ENCODE peak calls at places on chromosomes 11 and 22, in nine cellular contexts. I, G, O, K, M, R, N, H and Y are unnamed samples.

GRCh38 chr11:77470971-77471370 is 2.9 kb downstream of the PAK1 start:
- DNase-seq in K (no peak), G (no peak), N (no peak), M (no peak), O (no peak), I (no peak), H (no peak), R (no peak), Y (no peak)

GRCh38 chr11:102891736-102892135 is 17.0 kb upstream of the MMP12 start:
- DNase-seq in K (no peak), N (no peak), H (no peak), R (no peak), M (no peak), O (no peak), I (no peak), G (no peak), Y (no peak)

GRCh38 chr11:96278039-96278897 is 64.7 kb downstream of the MAML2 start:
- DNase-seq in N (no peak), H (no peak), M (no peak), I (no peak), G (no peak), K (no peak), O (no peak), R (no peak), Y (no peak)

GRCh38 chr11:58043379-58043778 is 12.6 kb downstream of the OR6Q1 start:
- DNase-seq in N (no peak), O (no peak), R (no peak), K (no peak), H (no peak), I (no peak), M (no peak), G (no peak), Y (no peak)

GRCh38 chr11:61297741-61298140 is 2.6 kb upstream of the VWCE start:
- DNase-seq in N (no peak), K (no peak), R (no peak), I (no peak), H (no peak), O (no peak), G (no peak), M (no peak), Y (no peak)

GRCh38 chr11:31492320-31492913 is 17.0 kb downstream of the IMMP1L start:
- DNase-seq in K (no peak), O (no peak), G (no peak), N (no peak), H (no peak), R (no peak), M (no peak), I (no peak), Y (no peak)

GRCh38 chr22:35961480-35961902 is 67.1 kb downstream of the RBFOX2 start:
- DNase-seq in I (no peak), M (no peak), G (no peak), O (no peak), N (peak), K (no peak), H (no peak), R (no peak), Y (no peak)

GRCh38 chr11:14852571-14853177 is 39.4 kb downstream of the CYP2R1 start:
- DNase-seq in R (no peak), O (no peak), K (no peak), I (no peak), G (no peak), H (no peak), N (no peak), M (no peak), Y (no peak)

GRCh38 chr11:8841899-8842298 is 69.1 kb upstream of the AKIP1 start:
- DNase-seq in G (no peak), I (no peak), N (no peak), O (no peak), K (no peak), H (no peak), R (no peak), M (no peak), Y (no peak)

GRCh38 chr11:109851780-109852390 is 241.3 kb upstream of the ZC3H12C start:
- DNase-seq in H (no peak), I (no peak), O (no peak), G (no peak), R (no peak), K (no peak), N (no peak), M (no peak), Y (no peak)

GRCh38 chr11:1992111-1992510 is 5.5 kb downstream of the H19 start:
- DNase-seq in I (no peak), H (no peak), R (no peak), M (no peak), N (peak), O (no peak), G (no peak), K (no peak), Y (no peak)

GRCh38 chr11:765025-765801 is 12.1 kb downstream of the GATD1 start:
- DNase-seq in G (peak), M (no peak), K (peak), I (peak), N (peak), H (no peak), O (peak), R (no peak), Y (peak)

GRCh38 chr22:48954781-48955311 is 872.8 kb downstream of the BRD1 start:
- DNase-seq in R (peak), N (no peak), G (peak), K (no peak), I (no peak), O (peak), M (no peak), H (no peak), Y (no peak)

GRCh38 chr11:71447791-71448256 is 369 bp downstream of the DHCR7 start:
- DNase-seq in O (peak), K (peak), M (peak), H (peak), I (peak), N (no peak), G (peak), R (no peak), Y (no peak)

GRCh38 chr11:85238907-85239306 is 388.2 kb downstream of the DLG2 start:
- DNase-seq in I (no peak), K (no peak), O (no peak), N (no peak), H (no peak), M (no peak), G (no peak), R (no peak), Y (no peak)

GRCh38 chr11:116825434-116825833 is 2.3 kb upstream of the APOA4 start:
- DNase-seq in R (no peak), N (no peak), H (no peak), I (no peak), K (no peak), O (no peak), G (no peak), M (no peak), Y (no peak)

GRCh38 chr22:46732513-46732912 is 5.5 kb downstream of the CERK start:
- DNase-seq in N (peak), M (no peak), K (no peak), H (no peak), I (no peak), R (no peak), O (no peak), G (no peak), Y (no peak)

GRCh38 chr22:49368221-49368975 is 459.3 kb downstream of the BRD1 start:
- DNase-seq in K (no peak), M (no peak), R (no peak), O (no peak), G (no peak), H (no peak), N (peak), I (no peak), Y (no peak)

GRCh38 chr22:37674951-37675929 is at the start of gene LGALS1:
- DNase-seq in H (peak), N (peak), K (peak), I (no peak), O (peak), M (peak), G (no peak), R (peak), Y (peak)

GRCh38 chr11:85759915-85760314 is 51.0 kb downstream of the SYTL2 start:
- DNase-seq in H (no peak), R (no peak), N (no peak), I (no peak), G (no peak), M (no peak), O (no peak), K (no peak), Y (no peak)

GRCh38 chr11:94224078-94224477 is 80.3 kb upstream of the IZUMO1R start:
- DNase-seq in O (no peak), H (no peak), G (no peak), I (no peak), M (no peak), R (no peak), N (no peak), K (no peak), Y (no peak)

GRCh38 chr11:119236891-119237290 is 30.8 kb downstream of the CBL start:
- DNase-seq in N (no peak), O (no peak), R (no peak), K (no peak), H (no peak), G (no peak), M (no peak), I (no peak), Y (no peak)

GRCh38 chr22:50189184-50189848 is 3.6 kb downstream of the TRABD start:
- DNase-seq in G (no peak), H (no peak), M (no peak), N (peak), I (no peak), K (no peak), O (no peak), R (no peak), Y (no peak)

GRCh38 chr11:85810871-85811611 is at the start of gene SYTL2:
- DNase-seq in M (peak), G (peak), H (peak), K (peak), R (no peak), N (peak), O (peak), I (peak), Y (peak)

GRCh38 chr11:117407016-117407415 is 79.4 kb downstream of the CEP164 start:
- DNase-seq in N (no peak), K (no peak), I (no peak), R (no peak), M (no peak), H (no peak), O (no peak), G (no peak), Y (no peak)

GRCh38 chr11:65047581-65048422 is 6.8 kb downstream of the SAC3D1 start:
- DNase-seq in G (no peak), N (peak), M (no peak), H (no peak), O (peak), K (peak), R (no peak), I (peak), Y (peak)

GRCh38 chr11:112157274-112157766 is 6.6 kb downstream of the IL18 start:
- DNase-seq in R (no peak), N (no peak), O (no peak), M (no peak), K (no peak), H (no peak), I (no peak), G (no peak), Y (no peak)